ENCODE peak calls at places on chromosomes 7 and 10, in four cellular contexts. X is neuronal stem cell, O is tibial artery, G is heart left ventricle. W is an unnamed sample.
A peak's percentile ranks its signal among the peaks of the same experiment; 100 is the strongest.

GRCh38 chr10:106401161-106401560 is 763.3 kb downstream of the SORCS1 start:
- DNase-seq in X (no peak), O (no peak), G (no peak), W (no peak)

GRCh38 chr10:103783686-103784085 is 71.7 kb downstream of the SH3PXD2A start:
- DNase-seq in X (no peak), O (no peak), G (no peak), W (no peak)

GRCh38 chr7:76048668-76048988 is 722 bp downstream of the MDH2 start:
- DNase-seq in X (no peak), O (no peak), G (no peak), W (peak; percentile 76)

GRCh38 chr7:100003711-100004661 is 11.4 kb upstream of the ZKSCAN1 start:
- DNase-seq in X (no peak), O (no peak), G (no peak), W (no peak)

GRCh38 chr7:42914009-42914725 is 2.3 kb upstream of the C7orf25 start:
- DNase-seq in X (no peak), O (no peak), G (no peak), W (no peak)

GRCh38 chr7:4861673-4862072 is at the start of gene PAPOLB:
- DNase-seq in X (no peak), O (no peak), G (no peak), W (no peak)

GRCh38 chr7:38905026-38905759 is 3.8 kb downstream of the VPS41 start:
- DNase-seq in X (no peak), O (no peak), G (no peak), W (no peak)

GRCh38 chr7:38178695-38179344 is 775 bp downstream of the STARD3NL start:
- DNase-seq in X (peak; percentile 12), O (no peak), G (no peak), W (no peak)

GRCh38 chr7:29360633-29361625 is 166.4 kb downstream of the CHN2 start:
- DNase-seq in X (no peak), O (no peak), G (no peak), W (no peak)

GRCh38 chr7:29915481-29916215 is 74.0 kb downstream of the SCRN1 start:
- DNase-seq in X (no peak), O (no peak), G (no peak), W (no peak)

GRCh38 chr7:44325811-44326241 is 432 bp upstream of the CAMK2B start:
- DNase-seq in X (no peak), O (no peak), G (no peak), W (peak; percentile 46)

GRCh38 chr10:102502029-102502336 is 529 bp downstream of the ACTR1A start:
- DNase-seq in X (peak; percentile 99), O (peak; percentile 100), G (peak; percentile 100), W (peak; percentile 99)

GRCh38 chr10:132714096-132714721 is 71.7 kb downstream of the NKX6-2 start:
- DNase-seq in X (peak; percentile 91), O (peak; percentile 59), G (peak; percentile 27), W (no peak)

GRCh38 chr10:84353052-84353803 is 24.8 kb downstream of the CCSER2 start:
- DNase-seq in X (no peak), O (no peak), G (no peak), W (no peak)

GRCh38 chr10:93073539-93074136 is at the start of gene CYP26A1:
- DNase-seq in X (no peak), O (no peak), G (no peak), W (no peak)

GRCh38 chr10:131354380-131354779 is 42.9 kb upstream of the TCERG1L start:
- DNase-seq in X (peak; percentile 69), O (no peak), G (no peak), W (peak; percentile 8)

GRCh38 chr7:97752215-97752614 is 20.3 kb downstream of the TAC1 start:
- DNase-seq in X (no peak), O (no peak), G (no peak), W (no peak)

GRCh38 chr7:46089281-46089680 is 168.2 kb upstream of the IGFBP3 start:
- DNase-seq in X (no peak), O (no peak), G (no peak), W (no peak)

GRCh38 chr10:133372507-133372906 is 647 bp downstream of the ECHS1 start:
- DNase-seq in X (no peak), O (no peak), G (no peak), W (peak; percentile 72)

GRCh38 chr7:157474685-157475084 is 137.9 kb downstream of the DNAJB6 start:
- DNase-seq in X (no peak), O (no peak), G (no peak), W (no peak)

GRCh38 chr7:118918556-118918955 is 694.1 kb downstream of the ANKRD7 start:
- DNase-seq in X (no peak), O (no peak), G (no peak), W (no peak)

GRCh38 chr10:59977486-59977885 is 71.1 kb upstream of the CCDC6 start:
- DNase-seq in X (no peak), O (no peak), G (no peak), W (no peak)

GRCh38 chr7:3103614-3104399 is 60.1 kb upstream of the CARD11 start:
- DNase-seq in X (no peak), O (no peak), G (no peak), W (no peak)

GRCh38 chr10:102775201-102775972 is 31.6 kb downstream of the WBP1L start:
- DNase-seq in X (no peak), O (peak; percentile 98), G (peak; percentile 81), W (peak; percentile 95)

GRCh38 chr10:90579602-90580242 is 278.1 kb downstream of the HTR7 start:
- DNase-seq in X (no peak), O (no peak), G (no peak), W (no peak)

GRCh38 chr10:128958881-128959690 is 508.0 kb upstream of the MGMT start:
- DNase-seq in X (no peak), O (peak; percentile 46), G (no peak), W (no peak)
- H3K27ac ChIP-seq in X (no peak overlapping the region), O (no peak overlapping the region), G (no peak overlapping the region), W (no peak overlapping the region)

GRCh38 chr7:1940402-1940786 is 270.3 kb downstream of the ELFN1 start:
- DNase-seq in X (no peak), O (no peak), G (peak; percentile 55), W (peak; percentile 33)

GRCh38 chr7:1940863-1941262 is 270.8 kb downstream of the ELFN1 start:
- DNase-seq in X (no peak), O (no peak), G (no peak), W (no peak)

GRCh38 chr7:1938788-1939433 is 268.8 kb downstream of the ELFN1 start:
- DNase-seq in X (no peak), O (no peak), G (no peak), W (no peak)

GRCh38 chr7:1941464-1942025 is 271.5 kb downstream of the ELFN1 start:
- DNase-seq in X (no peak), O (no peak), G (no peak), W (no peak)

DNA sequence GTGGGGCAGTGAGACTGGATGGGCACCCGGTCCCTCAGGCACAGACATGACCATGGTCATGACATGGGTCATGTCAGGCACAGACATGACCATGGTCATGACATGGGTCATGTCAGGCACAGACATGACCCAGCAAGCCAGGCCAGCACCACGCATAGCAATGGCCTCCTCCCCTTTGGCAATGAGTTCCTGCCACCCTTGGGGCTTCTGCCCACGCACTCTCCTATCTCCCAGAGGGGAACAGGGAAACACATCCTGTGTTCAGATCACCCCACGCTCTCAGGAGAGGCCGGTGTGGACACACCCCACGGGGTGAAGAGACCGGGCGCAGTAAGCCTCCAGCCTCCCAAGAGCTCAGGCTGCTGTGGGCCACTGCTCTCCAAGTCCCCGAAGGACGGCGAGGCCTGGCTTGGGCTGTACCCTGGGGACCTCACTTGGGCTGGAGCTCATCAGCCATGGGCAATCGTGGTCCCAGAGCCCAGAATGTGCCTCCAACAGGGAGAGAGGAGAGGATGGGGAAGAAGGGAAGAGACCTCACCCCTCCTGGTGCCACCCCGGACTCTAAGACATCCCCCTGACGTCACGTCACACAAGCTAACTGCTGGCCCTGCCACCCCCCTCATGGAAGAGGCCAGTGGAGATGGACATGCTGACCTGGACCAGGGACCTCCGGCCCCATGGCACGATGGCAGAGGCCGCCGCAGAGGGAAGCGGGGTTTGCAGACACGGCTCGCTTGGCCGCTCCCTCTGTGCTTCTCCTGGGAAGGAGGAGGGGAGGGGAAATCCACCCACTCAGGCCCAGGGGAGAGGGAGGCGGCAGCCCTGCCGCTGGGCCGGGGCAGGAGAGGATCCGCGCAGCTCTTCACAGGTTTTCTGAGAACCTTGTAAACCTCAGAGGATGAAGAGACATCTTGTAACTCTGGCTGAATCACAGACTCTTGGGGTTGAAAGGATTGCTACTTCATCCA is 269.6 kb downstream of the ELFN1 start:
- DNase-seq in X (no peak), O (no peak), G (no peak), W (no peak)
- H3K4me3 ChIP-seq in X (no peak overlapping the region), O (no peak overlapping the region), G (peak overlapping the region; percentile 37), W (no peak overlapping the region)

DNA sequence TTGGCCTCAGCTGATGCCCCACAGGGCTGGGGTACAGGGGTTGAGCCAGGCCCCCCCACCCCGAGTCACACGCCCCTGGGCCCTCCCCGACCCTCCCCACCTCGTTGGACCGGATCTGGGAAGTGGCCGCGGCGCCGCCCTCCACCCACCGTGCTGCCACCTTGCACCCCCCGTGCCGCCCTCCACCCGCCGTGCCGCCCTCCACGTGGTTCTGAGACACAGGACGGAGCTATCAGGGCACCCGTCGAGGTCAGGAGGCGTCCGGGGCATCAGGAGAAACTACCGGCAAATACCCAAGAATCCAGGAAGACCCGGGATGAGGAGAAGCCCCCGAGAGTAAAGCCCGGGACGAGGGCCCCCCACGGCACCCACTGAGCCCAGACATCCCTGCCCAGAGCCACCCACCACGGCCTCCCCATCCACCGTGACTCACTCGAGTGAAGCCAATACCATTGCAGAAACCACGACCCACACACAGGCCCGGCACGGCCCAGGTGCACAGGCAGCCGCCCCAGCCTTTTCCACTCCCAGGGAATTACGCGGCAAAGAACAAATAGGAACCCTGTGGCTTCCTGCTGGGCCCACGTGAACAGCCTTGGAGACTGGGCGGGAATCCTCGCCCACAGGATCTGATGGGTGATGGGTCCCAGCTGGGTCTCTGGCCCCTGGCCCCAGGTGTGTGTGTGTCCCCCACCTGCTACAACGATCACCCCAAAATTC is 34.0 kb downstream of the ADAP1 start:
- DNase-seq in X (no peak), O (peak; percentile 57), G (peak; percentile 7), W (no peak)
- H3K27ac ChIP-seq in X (no peak overlapping the region), O (no peak overlapping the region), G (no peak overlapping the region), W (no peak overlapping the region)

GRCh38 chr7:105876964-105877601 is 684 bp upstream of the ATXN7L1 start:
- DNase-seq in X (peak; percentile 51), O (peak; percentile 71), G (no peak), W (peak; percentile 50)

GRCh38 chr7:105878746-105879605 is 2.6 kb upstream of the ATXN7L1 start:
- DNase-seq in X (no peak), O (no peak), G (no peak), W (no peak)

GRCh38 chr7:105876091-105876963 is at the start of gene ATXN7L1:
- DNase-seq in X (peak; percentile 95), O (peak; percentile 97), G (peak; percentile 95), W (peak; percentile 96)

GRCh38 chr7:105879782-105880181 is 3.4 kb upstream of the ATXN7L1 start:
- DNase-seq in X (no peak), O (no peak), G (no peak), W (no peak)

GRCh38 chr7:105877736-105878135 is 1.3 kb upstream of the ATXN7L1 start:
- DNase-seq in X (no peak), O (no peak), G (no peak), W (no peak)
- H3K4me3 ChIP-seq in X (peak overlapping the region; percentile 74), O (peak overlapping the region; percentile 94), G (peak overlapping the region; percentile 90), W (peak overlapping the region; percentile 70)

GRCh38 chr10:7162331-7162730 is 248.5 kb downstream of the SFMBT2 start:
- DNase-seq in X (no peak), O (no peak), G (no peak), W (no peak)
- H3K27ac ChIP-seq in X (no peak overlapping the region), O (peak overlapping the region; percentile 15), G (no peak overlapping the region), W (no peak overlapping the region)

W was measured in thyroid gland.